ENCODE peak calls at places on chromosomes 16 and 17, in four cellular contexts. A, G, Z and I are unnamed samples.

GRCh38 chr17:38341035-38341721 is 2.6 kb downstream of the GPR179 start:
- DNase-seq in A (peak; percentile 47), G (no peak), Z (no peak), I (peak; percentile 83)

GRCh38 chr17:36652716-36653115 is 51.3 kb downstream of the MRM1 start:
- DNase-seq in A (no peak), G (no peak), Z (no peak), I (no peak)

GRCh38 chr17:48043171-48043570 is 5.0 kb upstream of the NFE2L1 start:
- DNase-seq in A (no peak), G (no peak), Z (no peak), I (no peak)

GRCh38 chr16:50812876-50813466 is 71.1 kb downstream of the CYLD start:
- DNase-seq in A (no peak), G (no peak), Z (no peak), I (no peak)

GRCh38 chr17:55664287-55664686 is 58.4 kb downstream of the TMEM100 start:
- DNase-seq in A (no peak), G (peak; percentile 69), Z (no peak), I (no peak)

GRCh38 chr17:14307560-14308024 is 6.7 kb downstream of the HS3ST3B1 start:
- DNase-seq in A (peak; percentile 42), G (no peak), Z (no peak), I (no peak)

GRCh38 chr17:66347661-66348604 is 45.5 kb downstream of the PRKCA start:
- DNase-seq in A (peak; percentile 57), G (no peak), Z (no peak), I (peak; percentile 23)

GRCh38 chr17:78472035-78472905 is 93.8 kb downstream of the PGS1 start:
- DNase-seq in A (no peak), G (no peak), Z (no peak), I (no peak)

GRCh38 chr17:6040473-6040872 is 29.7 kb upstream of the WSCD1 start:
- DNase-seq in A (no peak), G (no peak), Z (no peak), I (no peak)

GRCh38 chr17:5552841-5553240 is 31.5 kb downstream of the NLRP1 start:
- DNase-seq in A (no peak), G (no peak), Z (no peak), I (no peak)